ENCODE peak calls at places on chromosomes 12 and 14, in eight cellular contexts. Z, J, S, K, D, X, E and Q are unnamed samples.

GRCh38 chr14:104239185-104239775 is 100.9 kb downstream of the KIF26A start:
- DNase-seq in J (no peak), Z (no peak), X (no peak), S (no peak), E (no peak), K (no peak), D (no peak), Q (no peak)

GRCh38 chr14:34110531-34110930 is 159.7 kb upstream of the EGLN3 start:
- DNase-seq in Z (no peak), K (no peak), X (no peak), D (no peak), J (no peak), E (no peak), S (no peak), Q (no peak)

GRCh38 chr12:65494537-65494936 is 216.1 kb downstream of the MSRB3 start:
- DNase-seq in Z (peak; percentile 71), K (peak; percentile 16), X (no peak), D (no peak), S (no peak), E (no peak), J (no peak), Q (no peak)

GRCh38 chr12:104544836-104545235 is 88.1 kb downstream of the CHST11 start:
- DNase-seq in X (no peak), S (no peak), J (no peak), E (no peak), D (no peak), K (no peak), Z (no peak), Q (no peak)

GRCh38 chr12:49811961-49812401 is 16.2 kb downstream of the NCKAP5L start:
- DNase-seq in Z (no peak), J (no peak), X (no peak), D (no peak), S (no peak), E (no peak), K (no peak), Q (no peak)

GRCh38 chr12:63978519-63978918 is 134.0 kb downstream of the SRGAP1 start:
- DNase-seq in J (no peak), D (peak; percentile 52), S (peak; percentile 37), E (no peak), X (no peak), K (peak; percentile 75), Z (no peak), Q (no peak)

GRCh38 chr12:113370923-113371682 is 12.7 kb downstream of the PLBD2 start:
- DNase-seq in S (no peak), J (no peak), E (no peak), K (no peak), D (no peak), Z (no peak), X (no peak), Q (no peak)

GRCh38 chr14:56099081-56099797 is 19.0 kb upstream of the PELI2 start:
- DNase-seq in K (no peak), D (no peak), Z (no peak), J (no peak), S (no peak), X (no peak), E (no peak), Q (no peak)

GRCh38 chr14:105930572-105930971 is 404.2 kb downstream of the TMEM121 start:
- DNase-seq in S (no peak), K (no peak), Z (no peak), X (no peak), J (no peak), E (no peak), D (no peak), Q (peak; percentile 20)

GRCh38 chr14:78644824-78645559 is 474.8 kb downstream of the NRXN3 start:
- DNase-seq in Z (no peak), K (no peak), S (no peak), J (no peak), E (no peak), X (no peak), D (no peak), Q (no peak)

GRCh38 chr14:104881369-104881979 is 16.4 kb downstream of the CEP170B start:
- DNase-seq in S (no peak), D (no peak), J (no peak), X (peak; percentile 96), Z (no peak), E (peak; percentile 25), K (no peak), Q (no peak)